ENCODE peak calls at places on chromosomes 3 and 15, in four cellular contexts. A is WTC11, I is K562, K is SK-N-SH. B is an unnamed sample.

GRCh38 chr15:57485869-57486268 is 105.8 kb upstream of the MYZAP start:
- DNase-seq in K (no peak), A (peak; percentile 44), I (no peak), B (no peak)

GRCh38 chr15:67458449-67458848 is 62.5 kb upstream of the C15orf61 start:
- DNase-seq in K (no peak), I (no peak), A (no peak), B (no peak)

GRCh38 chr15:72284781-72285180 is 12.4 kb upstream of the PARP6 start:
- DNase-seq in A (no peak), K (no peak), I (no peak), B (no peak)

GRCh38 chr3:14847613-14848541 is 29.1 kb downstream of the FGD5 start:
- DNase-seq in I (peak; percentile 84), A (peak; percentile 71), K (no peak), B (peak; percentile 38)

GRCh38 chr3:56019490-56019889 is 448.8 kb downstream of the ERC2 start:
- DNase-seq in K (no peak), I (no peak), A (no peak), B (no peak)

GRCh38 chr3:36823806-36824205 is 59.5 kb upstream of the DCLK3 start:
- DNase-seq in I (no peak), A (no peak), K (no peak), B (no peak)

GRCh38 chr3:155745795-155746550 is 1.1 kb upstream of the PLCH1 start:
- DNase-seq in I (peak; percentile 20), A (peak; percentile 58), K (peak; percentile 58), B (peak; percentile 49)

GRCh38 chr3:143266512-143266911 is 146.9 kb downstream of the CHST2 start:
- DNase-seq in I (no peak), K (no peak), A (no peak), B (no peak)

GRCh38 chr3:53085476-53085875 is 39.6 kb upstream of the SFMBT1 start:
- DNase-seq in I (no peak), A (no peak), K (no peak), B (no peak)

GRCh38 chr15:39312984-39313383 is 267.9 kb upstream of the THBS1 start:
- DNase-seq in K (no peak), A (peak; percentile 19), I (no peak), B (peak; percentile 9)

GRCh38 chr3:52934626-52935530 is 37.5 kb upstream of the STIMATE start:
- DNase-seq in I (peak; percentile 52), A (peak; percentile 43), K (peak; percentile 77), B (peak; percentile 1)

GRCh38 chr3:54857343-54857742 is 70.5 kb downstream of the LRTM1 start:
- DNase-seq in I (no peak), K (no peak), A (no peak), B (no peak)

GRCh38 chr3:172074578-172074977 is 35.2 kb downstream of the FNDC3B start:
- DNase-seq in K (no peak), A (no peak), I (no peak), B (no peak)

GRCh38 chr3:184239710-184240109 is 9.1 kb downstream of the ALG3 start:
- DNase-seq in I (no peak), A (no peak), K (no peak), B (no peak)

GRCh38 chr3:11282250-11283125 is 10.3 kb downstream of the ATG7 start:
- DNase-seq in A (no peak), I (no peak), K (no peak), B (no peak)

GRCh38 chr15:31590609-31591008 is 264.0 kb downstream of the KLF13 start:
- DNase-seq in I (no peak), K (no peak), A (no peak), B (no peak)

GRCh38 chr15:31587583-31587982 is 260.9 kb downstream of the KLF13 start:
- DNase-seq in K (no peak), I (no peak), A (no peak), B (no peak)

GRCh38 chr15:31597466-31597865 is 270.8 kb downstream of the KLF13 start:
- DNase-seq in K (no peak), I (no peak), A (no peak), B (no peak)

GRCh38 chr15:31586841-31587240 is 260.2 kb downstream of the KLF13 start:
- DNase-seq in I (no peak), K (no peak), A (no peak), B (no peak)

DNA sequence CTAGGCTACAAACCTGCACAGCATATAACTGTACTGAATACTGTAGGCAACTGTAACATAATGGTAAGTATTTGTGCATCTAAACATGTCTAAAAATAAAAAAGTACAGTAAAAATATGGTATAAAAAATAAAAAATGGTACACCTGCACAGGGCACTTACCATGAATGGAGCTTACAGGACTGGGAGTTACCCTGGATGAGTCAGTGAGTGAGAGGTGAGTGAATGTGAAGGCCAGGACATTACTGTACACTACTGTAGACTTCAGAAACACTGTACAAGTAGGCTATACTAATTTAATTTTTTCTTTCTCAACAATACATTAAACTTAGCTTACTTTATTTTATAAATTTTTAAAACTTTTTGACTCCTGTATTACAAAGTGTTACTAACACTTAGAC is 265.3 kb downstream of the KLF13 start:
- DNase-seq in I (no peak), A (no peak), K (no peak), B (no peak)
- TF ChIP-seq TEAD4 in I (no peak), A (no peak), K (no peak), B (no peak)

GRCh38 chr15:40815042-40815678 is 7.9 kb upstream of the DNAJC17 start:
- DNase-seq in I (no peak), K (no peak), A (no peak), B (no peak)
- TF ChIP-seq TEAD4 in I (no peak), K (no peak), A (no peak), B (no peak)

GRCh38 chr15:98763179-98763578 is 114.8 kb downstream of the IGF1R start:
- DNase-seq in A (no peak), I (no peak), K (no peak), B (no peak)

GRCh38 chr15:98760112-98760826 is 111.9 kb downstream of the IGF1R start:
- DNase-seq in I (no peak), K (no peak), A (no peak), B (no peak)

GRCh38 chr15:98764296-98764695 is 116.0 kb downstream of the IGF1R start:
- DNase-seq in A (no peak), K (no peak), I (no peak), B (no peak)

GRCh38 chr15:98758224-98758623 is 109.9 kb downstream of the IGF1R start:
- DNase-seq in K (no peak), A (no peak), I (no peak), B (no peak)

GRCh38 chr15:98760975-98761374 is 112.6 kb downstream of the IGF1R start:
- DNase-seq in K (no peak), A (no peak), I (no peak), B (no peak)
- TF ChIP-seq TEAD4 in K (no peak), A (no peak), I (no peak), B (no peak)

GRCh38 chr15:70290708-70291107 is 193.0 kb upstream of the TLE3 start:
- DNase-seq in I (no peak), K (no peak), A (no peak), B (no peak)
- TF ChIP-seq TEAD4 in I (no peak), K (no peak), A (no peak), B (no peak)

GRCh38 chr15:79370716-79371115 is 59.8 kb downstream of the TMED3 start:
- DNase-seq in K (no peak), A (no peak), I (no peak), B (no peak)
- TF ChIP-seq TEAD4 in K (no peak), A (no peak), I (no peak), B (no peak)

GRCh38 chr3:122941233-122942206 is 86.0 kb downstream of the SEMA5B start:
- DNase-seq in K (no peak), I (peak; percentile 15), A (no peak), B (no peak)
- TF ChIP-seq TEAD4 in K (no peak), I (no peak), A (no peak), B (no peak)

DNA sequence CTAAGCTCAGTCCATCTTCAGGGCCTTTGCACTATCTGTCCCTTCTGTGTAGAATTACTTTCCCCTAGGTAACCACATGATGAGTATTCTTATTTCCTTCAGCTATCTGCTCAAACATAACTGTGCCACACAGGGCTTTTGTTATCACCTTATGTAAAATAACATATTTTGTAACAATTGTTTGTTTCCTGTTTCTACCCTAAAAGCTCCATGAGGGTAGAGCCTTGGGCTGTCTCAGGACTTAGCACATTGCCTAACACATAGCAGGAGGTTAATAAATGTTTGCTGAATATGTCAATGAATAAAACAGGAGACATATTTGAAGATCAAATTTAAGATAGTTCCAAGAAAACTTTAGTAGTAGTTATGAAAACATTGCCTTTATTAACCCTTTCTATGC is 14.7 kb downstream of the VGLL3 start:
- DNase-seq in A (no peak), I (no peak), K (no peak), B (no peak)
- TF ChIP-seq TEAD4 in A (no peak), I (no peak), K (no peak), B (no peak)

GRCh38 chr3:8969246-8969645 is 6.0 kb upstream of the RAD18 start:
- DNase-seq in A (no peak), K (no peak), I (no peak), B (no peak)

GRCh38 chr3:8974458-8974857 is 11.2 kb upstream of the RAD18 start:
- DNase-seq in K (no peak), A (no peak), I (no peak), B (no peak)

GRCh38 chr3:8970971-8971589 is 7.8 kb upstream of the RAD18 start:
- DNase-seq in K (peak; percentile 69), A (peak; percentile 62), I (peak; percentile 76), B (no peak)

GRCh38 chr3:8975081-8976020 is 12.1 kb upstream of the RAD18 start:
- DNase-seq in I (no peak), A (no peak), K (no peak), B (no peak)

DNA sequence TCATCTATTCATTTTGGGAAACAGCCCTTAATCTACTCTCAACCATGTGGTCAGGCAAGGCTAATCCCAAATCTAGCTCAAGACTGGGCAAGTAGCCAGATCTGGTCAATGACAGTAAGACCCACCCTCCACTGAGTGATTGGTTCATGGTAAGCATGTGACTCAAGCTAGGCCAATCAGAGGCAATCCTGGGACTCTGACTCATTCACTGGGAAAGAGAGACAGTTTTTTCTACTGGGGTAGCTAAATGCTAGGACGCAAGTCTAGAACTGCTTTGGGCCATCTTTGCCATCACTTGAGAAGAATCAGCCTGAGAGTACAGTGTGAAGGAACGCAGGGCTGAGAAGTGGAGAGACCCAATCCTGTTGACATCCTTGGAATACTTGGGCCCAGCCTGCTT is 9.3 kb upstream of the RAD18 start:
- DNase-seq in I (peak; percentile 91), A (no peak), K (no peak), B (no peak)
- TF ChIP-seq TEAD4 in I (no peak), A (no peak), K (no peak), B (no peak)